ENCODE peak calls at places on chromosomes 7 and 10, in four cellular contexts. One of them, this sample, is unnamed.

GRCh38 chr7:150983893-150984368 is 5.8 kb upstream of the KCNH2 start:
- DNase-seq in glutamatergic neuron: no peak
- DNase-seq in fibroblast of the aortic adventitia: peak
- DNase-seq in transverse colon: no peak
- DNase-seq in this sample: no peak

GRCh38 chr7:12222889-12223579 is 11.9 kb downstream of the TMEM106B start:
- DNase-seq in glutamatergic neuron: no peak
- DNase-seq in fibroblast of the aortic adventitia: no peak
- DNase-seq in transverse colon: no peak
- DNase-seq in this sample: no peak

GRCh38 chr10:43401627-43402026 is 7.4 kb downstream of the HNRNPF start:
- DNase-seq in glutamatergic neuron: peak
- DNase-seq in fibroblast of the aortic adventitia: no peak
- DNase-seq in transverse colon: no peak
- DNase-seq in this sample: no peak

GRCh38 chr10:79487296-79488194 is 24.8 kb upstream of the EIF5AL1 start:
- DNase-seq in glutamatergic neuron: peak
- DNase-seq in fibroblast of the aortic adventitia: peak
- DNase-seq in transverse colon: peak
- DNase-seq in this sample: no peak

GRCh38 chr10:108848016-108848415 is 1075.3 kb downstream of the XPNPEP1 start:
- DNase-seq in glutamatergic neuron: no peak
- DNase-seq in fibroblast of the aortic adventitia: peak
- DNase-seq in transverse colon: no peak
- DNase-seq in this sample: no peak

GRCh38 chr10:104333037-104333727 is 5.1 kb downstream of the ITPRIP start:
- DNase-seq in glutamatergic neuron: no peak
- DNase-seq in fibroblast of the aortic adventitia: no peak
- DNase-seq in transverse colon: no peak
- DNase-seq in this sample: no peak

GRCh38 chr7:4225352-4225751 is 456.7 kb upstream of the FOXK1 start:
- DNase-seq in glutamatergic neuron: no peak
- DNase-seq in fibroblast of the aortic adventitia: no peak
- DNase-seq in transverse colon: no peak
- DNase-seq in this sample: no peak

GRCh38 chr7:35734001-35734483 is 39.1 kb upstream of the HERPUD2 start:
- DNase-seq in glutamatergic neuron: no peak
- DNase-seq in fibroblast of the aortic adventitia: no peak
- DNase-seq in transverse colon: no peak
- DNase-seq in this sample: no peak

GRCh38 chr10:74949843-74950765 is 123.7 kb downstream of the KAT6B start:
- DNase-seq in glutamatergic neuron: no peak
- DNase-seq in fibroblast of the aortic adventitia: no peak
- DNase-seq in transverse colon: no peak
- DNase-seq in this sample: no peak

GRCh38 chr7:77327067-77327931 is 88.8 kb downstream of the GSAP start:
- DNase-seq in glutamatergic neuron: no peak
- DNase-seq in fibroblast of the aortic adventitia: peak
- DNase-seq in transverse colon: peak
- DNase-seq in this sample: no peak

GRCh38 chr7:41774966-41775365 is 72.1 kb upstream of the INHBA start:
- DNase-seq in glutamatergic neuron: no peak
- DNase-seq in fibroblast of the aortic adventitia: no peak
- DNase-seq in transverse colon: no peak
- DNase-seq in this sample: no peak

GRCh38 chr7:41769162-41769561 is 66.3 kb upstream of the INHBA start:
- DNase-seq in glutamatergic neuron: no peak
- DNase-seq in fibroblast of the aortic adventitia: no peak
- DNase-seq in transverse colon: no peak
- DNase-seq in this sample: no peak

GRCh38 chr7:41771717-41772116 is 68.8 kb upstream of the INHBA start:
- DNase-seq in glutamatergic neuron: no peak
- DNase-seq in fibroblast of the aortic adventitia: no peak
- DNase-seq in transverse colon: no peak
- DNase-seq in this sample: no peak
- TF ChIP-seq CTCF in glutamatergic neuron: no peak
- TF ChIP-seq CTCF in fibroblast of the aortic adventitia: no peak
- TF ChIP-seq CTCF in transverse colon: no peak
- TF ChIP-seq CTCF in this sample: no peak

DNA sequence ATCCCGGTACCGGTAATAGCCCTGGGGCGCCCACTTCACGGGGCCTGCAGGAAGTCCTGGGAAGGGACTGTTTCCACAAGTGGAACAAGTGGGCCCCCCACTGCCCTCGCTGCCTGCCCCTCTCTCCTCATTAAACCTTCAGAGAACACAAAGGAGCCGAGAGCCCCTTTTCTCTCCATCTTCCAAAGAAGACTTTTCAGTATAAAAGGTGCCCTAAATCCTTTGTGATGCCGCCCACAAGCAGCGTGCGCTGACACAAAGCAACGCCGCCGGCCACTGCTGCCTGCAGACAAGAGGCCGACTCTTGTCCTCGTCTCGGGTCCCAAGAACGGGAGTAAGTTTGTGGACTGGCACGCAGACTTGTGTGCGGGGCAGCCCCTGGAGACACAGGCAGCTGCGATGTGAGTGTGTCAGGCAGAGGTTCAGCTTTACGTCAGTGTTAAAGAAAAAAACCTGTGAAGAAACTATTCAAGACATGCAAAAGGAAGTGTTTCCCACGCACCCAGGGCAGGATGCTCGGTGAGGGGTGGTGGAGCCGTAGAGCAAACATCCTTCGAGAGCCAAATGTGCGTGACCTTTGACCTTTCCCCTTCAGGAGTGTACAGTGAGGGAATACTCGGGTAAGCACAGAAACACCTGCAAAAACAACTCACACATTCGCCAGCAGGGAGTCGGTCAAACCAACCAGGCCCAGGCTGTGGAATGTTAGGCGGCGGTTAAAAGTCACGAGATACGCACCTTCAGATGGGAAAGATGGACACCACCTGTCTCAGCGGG is 118.2 kb downstream of the VIPR2 start:
- DNase-seq in glutamatergic neuron: no peak
- DNase-seq in fibroblast of the aortic adventitia: no peak
- DNase-seq in transverse colon: peak
- DNase-seq in this sample: no peak
- TF ChIP-seq CTCF in glutamatergic neuron: no peak
- TF ChIP-seq CTCF in fibroblast of the aortic adventitia: no peak
- TF ChIP-seq CTCF in transverse colon: no peak
- TF ChIP-seq CTCF in this sample: no peak

GRCh38 chr7:105880571-105881330 is 4.4 kb upstream of the ATXN7L1 start:
- DNase-seq in glutamatergic neuron: no peak
- DNase-seq in fibroblast of the aortic adventitia: no peak
- DNase-seq in transverse colon: no peak
- DNase-seq in this sample: no peak
- TF ChIP-seq CTCF in glutamatergic neuron: no peak
- TF ChIP-seq CTCF in fibroblast of the aortic adventitia: no peak
- TF ChIP-seq CTCF in transverse colon: no peak
- TF ChIP-seq CTCF in this sample: no peak

GRCh38 chr10:76315240-76315639 is 883.8 kb downstream of the LRMDA start:
- DNase-seq in glutamatergic neuron: no peak
- DNase-seq in fibroblast of the aortic adventitia: no peak
- DNase-seq in transverse colon: no peak
- DNase-seq in this sample: no peak
- TF ChIP-seq CTCF in glutamatergic neuron: no peak
- TF ChIP-seq CTCF in fibroblast of the aortic adventitia: no peak
- TF ChIP-seq CTCF in transverse colon: no peak
- TF ChIP-seq CTCF in this sample: no peak

GRCh38 chr10:111347386-111348005 is 270.7 kb downstream of the ADRA2A start:
- DNase-seq in glutamatergic neuron: no peak
- DNase-seq in fibroblast of the aortic adventitia: no peak
- DNase-seq in transverse colon: peak
- DNase-seq in this sample: no peak

GRCh38 chr10:111348049-111348448 is 271.2 kb downstream of the ADRA2A start:
- DNase-seq in glutamatergic neuron: no peak
- DNase-seq in fibroblast of the aortic adventitia: no peak
- DNase-seq in transverse colon: no peak
- DNase-seq in this sample: no peak

GRCh38 chr10:111344804-111345203 is 268.0 kb downstream of the ADRA2A start:
- DNase-seq in glutamatergic neuron: peak
- DNase-seq in fibroblast of the aortic adventitia: no peak
- DNase-seq in transverse colon: no peak
- DNase-seq in this sample: no peak
- TF ChIP-seq CTCF in glutamatergic neuron: peak
- TF ChIP-seq CTCF in fibroblast of the aortic adventitia: no peak
- TF ChIP-seq CTCF in transverse colon: no peak
- TF ChIP-seq CTCF in this sample: peak

GRCh38 chr10:49688920-49689319 is 9.5 kb downstream of the C10orf53 start:
- DNase-seq in glutamatergic neuron: no peak
- DNase-seq in fibroblast of the aortic adventitia: no peak
- DNase-seq in transverse colon: no peak
- DNase-seq in this sample: no peak
- TF ChIP-seq CTCF in glutamatergic neuron: no peak
- TF ChIP-seq CTCF in fibroblast of the aortic adventitia: no peak
- TF ChIP-seq CTCF in transverse colon: no peak
- TF ChIP-seq CTCF in this sample: no peak

DNA sequence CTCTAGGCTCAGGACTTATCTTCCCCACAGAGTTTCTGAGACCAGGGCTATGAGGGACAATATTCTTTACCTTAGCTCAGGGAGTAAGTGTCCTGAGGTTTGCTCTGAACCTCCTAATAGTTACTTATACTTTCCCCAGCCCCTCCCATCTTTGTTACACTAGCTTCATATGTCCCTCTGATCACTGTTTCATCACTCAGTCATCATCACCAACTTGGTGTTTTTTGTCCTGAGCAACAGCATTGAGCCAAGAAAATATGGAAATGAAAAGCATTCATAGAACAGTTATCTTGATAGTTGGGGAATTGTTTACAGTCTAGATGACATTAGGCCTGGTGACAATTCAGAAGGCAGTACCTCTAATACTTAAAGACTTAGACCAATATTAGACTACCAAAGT is at the start of gene PRSS37:
- DNase-seq in glutamatergic neuron: no peak
- DNase-seq in fibroblast of the aortic adventitia: no peak
- DNase-seq in transverse colon: no peak
- DNase-seq in this sample: no peak
- TF ChIP-seq CTCF in glutamatergic neuron: no peak
- TF ChIP-seq CTCF in fibroblast of the aortic adventitia: no peak
- TF ChIP-seq CTCF in transverse colon: no peak
- TF ChIP-seq CTCF in this sample: no peak

GRCh38 chr7:123716877-123717276 is 31.9 kb downstream of the WASL start:
- DNase-seq in glutamatergic neuron: no peak
- DNase-seq in fibroblast of the aortic adventitia: no peak
- DNase-seq in transverse colon: no peak
- DNase-seq in this sample: no peak
- TF ChIP-seq CTCF in glutamatergic neuron: no peak
- TF ChIP-seq CTCF in fibroblast of the aortic adventitia: no peak
- TF ChIP-seq CTCF in transverse colon: no peak
- TF ChIP-seq CTCF in this sample: no peak

DNA sequence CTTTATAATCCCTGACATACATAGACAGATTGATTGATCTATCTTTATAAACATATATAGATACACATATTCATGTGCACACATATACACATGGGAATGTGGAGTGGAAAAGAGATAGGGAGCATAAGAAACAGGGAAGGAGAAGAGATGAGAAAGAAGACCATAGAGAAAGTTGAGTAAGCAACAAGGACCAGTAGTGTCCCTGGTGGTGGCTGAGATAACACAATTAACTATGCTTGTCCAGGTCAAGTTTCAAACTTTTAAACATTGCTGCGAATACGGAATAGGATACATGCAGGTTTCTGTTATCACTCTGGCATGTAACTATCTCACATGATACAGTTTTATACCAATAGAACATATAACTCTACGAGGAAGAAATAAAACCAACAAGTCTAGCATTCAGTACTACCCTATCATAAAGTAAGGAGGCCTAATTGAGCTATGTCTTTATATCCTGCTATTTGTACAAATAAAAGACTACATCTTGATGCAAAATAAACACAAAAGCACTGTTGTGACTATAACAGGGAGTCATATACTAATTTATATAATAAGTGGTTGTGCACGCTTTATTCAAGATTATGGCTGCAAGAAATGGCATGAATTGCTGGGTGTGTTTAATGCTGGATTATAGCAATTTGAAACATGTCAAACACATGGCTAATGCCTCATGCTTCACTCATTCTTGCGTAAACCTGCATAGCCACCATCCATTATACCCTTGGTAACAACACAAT is 8.0 kb downstream of the FOXP2 start:
- DNase-seq in glutamatergic neuron: no peak
- DNase-seq in fibroblast of the aortic adventitia: no peak
- DNase-seq in transverse colon: peak
- DNase-seq in this sample: no peak
- TF ChIP-seq CTCF in glutamatergic neuron: peak
- TF ChIP-seq CTCF in fibroblast of the aortic adventitia: peak
- TF ChIP-seq CTCF in transverse colon: peak
- TF ChIP-seq CTCF in this sample: no peak

GRCh38 chr7:106101726-106102125 is 10.4 kb downstream of the SYPL1 start:
- DNase-seq in glutamatergic neuron: no peak
- DNase-seq in fibroblast of the aortic adventitia: no peak
- DNase-seq in transverse colon: no peak
- DNase-seq in this sample: no peak

GRCh38 chr7:106100863-106101262 is 11.2 kb downstream of the SYPL1 start:
- DNase-seq in glutamatergic neuron: no peak
- DNase-seq in fibroblast of the aortic adventitia: no peak
- DNase-seq in transverse colon: no peak
- DNase-seq in this sample: no peak

GRCh38 chr7:106099539-106099938 is 12.6 kb downstream of the SYPL1 start:
- DNase-seq in glutamatergic neuron: no peak
- DNase-seq in fibroblast of the aortic adventitia: no peak
- DNase-seq in transverse colon: no peak
- DNase-seq in this sample: no peak

GRCh38 chr7:106104861-106105260 is 7.3 kb downstream of the SYPL1 start:
- DNase-seq in glutamatergic neuron: no peak
- DNase-seq in fibroblast of the aortic adventitia: no peak
- DNase-seq in transverse colon: no peak
- DNase-seq in this sample: no peak

GRCh38 chr7:106102387-106102966 is 9.6 kb downstream of the SYPL1 start:
- DNase-seq in glutamatergic neuron: no peak
- DNase-seq in fibroblast of the aortic adventitia: no peak
- DNase-seq in transverse colon: no peak
- DNase-seq in this sample: no peak
- TF ChIP-seq CTCF in glutamatergic neuron: no peak
- TF ChIP-seq CTCF in fibroblast of the aortic adventitia: no peak
- TF ChIP-seq CTCF in transverse colon: no peak
- TF ChIP-seq CTCF in this sample: no peak

This sample was measured in D721Med.